ENCODE peak calls at places on chromosomes 12 and 14, in nine cellular contexts. Q is left ventricle myocardium inferior, A is pancreas, B is IMR-90, U is Peyer's patch, X is tibial artery, Y is AG04450, F is dorsolateral prefrontal cortex, N is heart left ventricle. E is an unnamed sample. For H3K27me3, the result is how much of the 10 kb centered on the place peaks cover.

GRCh38 chr12:22856120-22856699 is 231.2 kb downstream of the ETNK1 start:
- DNase-seq in F (no peak), U (no peak), Y (peak), N (no peak), X (no peak), B (peak), Q (no peak), A (no peak), E (no peak)

GRCh38 chr12:32332446-32332845 is 66.9 kb upstream of the FGD4 start:
- DNase-seq in Q (no peak), F (no peak), N (no peak), U (no peak), B (no peak), Y (no peak), X (no peak), A (no peak), E (no peak)

GRCh38 chr14:93909429-93910128 is 17.6 kb upstream of the FAM181A start:
- DNase-seq in B (no peak), N (no peak), Y (no peak), F (no peak), X (no peak), U (peak), A (peak), Q (no peak), E (no peak)

GRCh38 chr12:9813821-9814798 is 13.2 kb upstream of the KLRF1 start:
- DNase-seq in B (peak), X (peak), F (peak), Q (peak), Y (no peak), A (peak), U (peak), N (peak), E (peak)

GRCh38 chr14:50920482-50921225 is 23.6 kb downstream of the PYGL start:
- DNase-seq in A (no peak), B (peak), U (no peak), Q (no peak), Y (peak), X (no peak), F (no peak), N (no peak), E (no peak)

GRCh38 chr14:49670475-49670874 is 17.5 kb downstream of the POLE2 start:
- DNase-seq in B (no peak), Y (no peak), U (no peak), X (no peak), Q (no peak), N (no peak), F (no peak), A (no peak), E (no peak)

GRCh38 chr12:65647074-65647473 is 177.2 kb upstream of the HMGA2 start:
- DNase-seq in Y (no peak), X (no peak), Q (no peak), U (no peak), A (no peak), B (no peak), N (no peak), F (no peak), E (no peak)

GRCh38 chr14:51219473-51220448 is 20.3 kb upstream of the TMX1 start:
- DNase-seq in F (no peak), Q (no peak), A (no peak), U (no peak), B (peak), Y (no peak), N (no peak), X (no peak), E (no peak)

GRCh38 chr12:121860257-121860656 is 1.6 kb upstream of the HPD start:
- DNase-seq in U (no peak), F (no peak), A (no peak), N (no peak), Y (no peak), B (no peak), Q (no peak), X (no peak), E (no peak)

GRCh38 chr12:115440438-115440837 is 756.5 kb upstream of the TBX3 start:
- DNase-seq in A (no peak), Q (peak), N (peak), F (no peak), U (peak), X (no peak), B (peak), Y (no peak), E (no peak)

DNA sequence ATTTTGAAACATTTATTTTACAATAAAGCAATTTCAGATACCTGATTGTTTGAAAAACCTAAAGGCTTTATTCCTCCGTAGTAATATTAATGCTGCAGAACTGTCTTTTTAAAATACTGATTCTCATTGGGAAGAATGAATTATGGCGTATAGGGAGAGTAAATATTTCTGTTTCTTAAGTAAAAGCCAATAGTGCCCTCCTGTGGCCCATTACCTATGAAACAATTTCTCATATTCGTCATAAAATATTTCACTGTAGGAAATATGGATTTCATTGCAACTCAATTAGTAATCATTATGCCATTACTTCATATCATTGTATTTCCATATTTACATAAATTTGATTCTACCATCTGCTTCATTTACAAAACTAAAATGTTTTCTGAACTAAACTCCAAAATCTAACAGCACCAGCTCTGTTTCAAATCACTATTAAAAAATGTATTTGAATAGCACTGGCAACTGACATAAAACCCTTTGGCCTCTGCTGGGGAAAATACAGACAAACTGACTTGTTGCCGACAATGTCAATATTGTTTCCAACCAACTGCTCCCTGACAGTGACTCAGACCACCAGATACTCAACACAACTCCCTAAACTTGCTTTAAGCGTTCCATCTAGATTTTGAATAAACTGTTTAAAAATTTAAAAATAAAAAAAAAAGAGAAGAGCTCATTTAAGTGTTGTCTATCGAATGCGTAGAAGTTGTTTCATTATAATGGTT is 290.3 kb downstream of the NAV3 start:
- DNase-seq in F (no peak), X (no peak), Y (no peak), N (no peak), B (peak), A (no peak), U (no peak), Q (no peak), E (peak)
- TF ChIP-seq CTCF in F (peak), X (no peak), Y (peak), N (peak), B (peak), A (no peak), U (no peak), Q (peak), E (peak)

GRCh38 chr12:76300297-76300665 is 47.9 kb downstream of the BBS10 start:
- DNase-seq in Y (no peak), A (no peak), F (no peak), N (no peak), U (no peak), X (no peak), B (no peak), Q (no peak), E (no peak)
- H3K27me3 ChIP-seq in Y (under half), A (under half), F (under half), N (under half), U (under half), X (under half), B (under half), Q (under half), E (under half)

DNA sequence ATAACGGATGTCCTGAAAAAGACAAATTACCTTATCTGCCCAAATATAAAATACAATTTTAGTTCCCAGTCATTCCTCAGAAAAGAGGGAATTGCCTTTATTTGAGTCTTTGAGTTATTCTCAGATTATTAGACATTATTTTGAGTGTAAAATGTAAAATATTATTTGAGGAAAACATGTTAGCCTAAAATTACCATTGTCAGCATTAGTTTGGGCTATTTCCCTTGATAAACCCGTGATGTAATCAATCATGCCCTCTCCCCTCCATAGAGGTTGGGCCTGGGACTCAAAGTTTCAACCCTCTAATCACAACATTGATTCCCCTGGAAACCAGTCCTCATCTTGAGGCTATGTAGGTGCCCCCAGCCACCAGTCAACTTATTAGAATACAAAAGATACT is 213.4 kb downstream of the NUBPL start:
- DNase-seq in Q (no peak), U (no peak), A (no peak), N (no peak), F (no peak), X (no peak), Y (no peak), B (no peak), E (no peak)
- TF ChIP-seq CTCF in Q (no peak), U (no peak), A (no peak), N (no peak), F (no peak), X (no peak), Y (no peak), B (no peak), E (no peak)

GRCh38 chr14:56855891-56856461 is 45.7 kb upstream of the OTX2 start:
- DNase-seq in Y (no peak), N (no peak), B (no peak), F (no peak), X (no peak), U (peak), Q (no peak), A (no peak), E (no peak)
- H3K27me3 ChIP-seq in Y (under half), N (half or more), B (under half), F (under half), X (under half), U (under half), Q (half or more), A (under half), E (under half)

GRCh38 chr14:27553820-27554219 is 956.0 kb upstream of the NOVA1 start:
- DNase-seq in X (no peak), N (no peak), Q (no peak), U (no peak), Y (no peak), A (no peak), F (no peak), B (no peak), E (no peak)
- TF ChIP-seq CTCF in X (no peak), N (no peak), Q (no peak), U (no peak), Y (no peak), A (no peak), F (no peak), B (no peak), E (no peak)

GRCh38 chr12:52677671-52678070 is 2.5 kb downstream of the KRT1 start:
- DNase-seq in Y (no peak), F (no peak), B (no peak), Q (no peak), A (no peak), X (no peak), N (no peak), U (no peak), E (no peak)
- H3K27me3 ChIP-seq in Y (under half), F (under half), B (under half), Q (half or more), A (under half), X (under half), N (under half), U (under half), E (under half)